ENCODE peak calls at places on chromosome 18, in seven cellular contexts. O is SIG-M5; F is SW 1271; Z is activated T-cell treated with anti-CD3 and anti-CD28 coated beads for 1 hour; L is DMS153; I is CD4-positive, alpha-beta T cell; E is T-helper 1 cell. Q is an unnamed sample.

GRCh38 chr18:56563568-56563967 is 74.8 kb downstream of the TXNL1 start:
- DNase-seq in Z (no peak), L (no peak), F (no peak), O (no peak), I (no peak), E (no peak), Q (no peak)

GRCh38 chr18:7748252-7749000 is 181.3 kb downstream of the PTPRM start:
- DNase-seq in Z (no peak), O (no peak), L (no peak), I (no peak), E (no peak), F (no peak), Q (no peak)

GRCh38 chr18:9612215-9612830 is 2.0 kb downstream of the PPP4R1 start:
- DNase-seq in I (peak), F (peak), E (peak), Z (peak), O (no peak), L (peak), Q (no peak)

GRCh38 chr18:6885992-6886823 is 156.7 kb downstream of the ARHGAP28 start:
- DNase-seq in Z (no peak), F (peak), L (no peak), E (no peak), O (no peak), I (no peak), Q (no peak)

GRCh38 chr18:35334821-35335220 is 9.4 kb downstream of the ZNF24 start:
- DNase-seq in O (no peak), F (no peak), L (no peak), E (no peak), Z (no peak), I (no peak), Q (no peak)

GRCh38 chr18:48605408-48605845 is 66.6 kb downstream of the CTIF start:
- DNase-seq in F (peak), O (no peak), I (no peak), L (no peak), E (no peak), Z (no peak), Q (peak)

GRCh38 chr18:66395671-66396218 is 208.1 kb downstream of the CDH19 start:
- DNase-seq in E (no peak), I (no peak), O (no peak), F (no peak), Z (no peak), L (no peak), Q (peak)

GRCh38 chr18:10526211-10526949 is 553 bp downstream of the NAPG start:
- DNase-seq in I (peak), F (no peak), Z (peak), L (no peak), O (no peak), E (peak), Q (peak)

GRCh38 chr18:331231-331771 is 63.5 kb upstream of the THOC1 start:
- DNase-seq in F (no peak), E (no peak), O (no peak), Z (no peak), L (no peak), I (no peak), Q (no peak)

GRCh38 chr18:55988537-55988936 is 400.5 kb upstream of the TCF4 start:
- DNase-seq in E (no peak), L (no peak), O (no peak), F (no peak), I (no peak), Z (no peak), Q (no peak)

GRCh38 chr18:51453594-51453993 is 256.1 kb upstream of the MEX3C start:
- DNase-seq in Z (no peak), E (no peak), F (no peak), I (no peak), O (no peak), L (no peak), Q (no peak)

GRCh38 chr18:75314117-75314516 is 103.5 kb downstream of the TSHZ1 start:
- DNase-seq in L (no peak), E (no peak), F (no peak), Z (no peak), O (no peak), I (no peak), Q (no peak)

GRCh38 chr18:62131305-62131909 is 55.4 kb downstream of the PIGN start:
- DNase-seq in I (peak), O (no peak), F (peak), L (no peak), E (peak), Z (peak), Q (no peak)

GRCh38 chr18:63844254-63844653 is 43.3 kb upstream of the SERPINB2 start:
- DNase-seq in I (no peak), Z (no peak), O (no peak), E (no peak), F (peak), L (no peak), Q (no peak)

GRCh38 chr18:71630686-71631085 is 913.5 kb downstream of the CBLN2 start:
- DNase-seq in E (no peak), I (no peak), F (no peak), Z (no peak), O (no peak), L (no peak), Q (no peak)

GRCh38 chr18:79496237-79496977 is 100.7 kb downstream of the NFATC1 start:
- DNase-seq in F (no peak), L (no peak), I (no peak), O (no peak), E (no peak), Z (no peak), Q (peak)

GRCh38 chr18:50662177-50662576 is 102.3 kb downstream of the MAPK4 start:
- DNase-seq in O (no peak), Z (no peak), F (no peak), I (no peak), E (no peak), L (no peak), Q (no peak)

GRCh38 chr18:22703883-22704626 is 229.1 kb upstream of the RBBP8 start:
- DNase-seq in F (peak), I (no peak), E (no peak), Z (no peak), L (peak), O (no peak), Q (no peak)

GRCh38 chr18:12569791-12570190 is 88.1 kb downstream of the SPIRE1 start:
- DNase-seq in Z (no peak), I (no peak), O (no peak), F (no peak), E (no peak), L (no peak), Q (no peak)

GRCh38 chr18:24011095-24011917 is 3.2 kb upstream of the TTC39C start:
- DNase-seq in F (no peak), Z (no peak), L (no peak), E (no peak), O (no peak), I (no peak), Q (no peak)

GRCh38 chr18:35458677-35459441 is 38.9 kb downstream of the INO80C start:
- DNase-seq in Z (no peak), L (no peak), F (peak), E (no peak), O (no peak), I (no peak), Q (peak)

GRCh38 chr18:48402953-48403352 is 6.2 kb downstream of the ZBTB7C start:
- DNase-seq in E (no peak), O (no peak), L (no peak), Z (no peak), I (no peak), F (no peak), Q (no peak)

GRCh38 chr18:60667016-60667415 is 294.4 kb upstream of the MC4R start:
- DNase-seq in I (no peak), Z (no peak), O (no peak), L (peak), F (no peak), E (no peak), Q (no peak)

GRCh38 chr18:72869786-72870185 is 2.0 kb upstream of the NETO1 start:
- DNase-seq in F (no peak), E (no peak), I (no peak), Z (no peak), L (no peak), O (no peak), Q (no peak)

GRCh38 chr18:38427234-38427633 is 861.6 kb upstream of the CELF4 start:
- DNase-seq in L (peak), E (no peak), O (no peak), F (no peak), Z (no peak), I (no peak), Q (no peak)

GRCh38 chr18:58758606-58759005 is 87.3 kb downstream of the MALT1 start:
- DNase-seq in F (no peak), L (no peak), E (no peak), O (no peak), Z (no peak), I (no peak), Q (no peak)

GRCh38 chr18:36129300-36130038 is at the start of the genes ELP2 and SLC39A6:
- DNase-seq in O (peak), I (peak), E (peak), F (peak), L (peak), Z (peak), Q (peak)

GRCh38 chr18:3088444-3088843 is 75.5 kb upstream of the LPIN2 start:
- DNase-seq in L (no peak), Z (no peak), F (no peak), E (no peak), I (no peak), O (no peak), Q (no peak)

GRCh38 chr18:78818495-78818894 is 161.1 kb upstream of the SALL3 start:
- DNase-seq in I (no peak), F (no peak), O (no peak), L (no peak), E (no peak), Z (no peak), Q (no peak)

GRCh38 chr18:512957-513356 is 12.5 kb upstream of the COLEC12 start:
- DNase-seq in O (no peak), Z (no peak), I (no peak), L (no peak), F (no peak), E (no peak), Q (no peak)

GRCh38 chr18:47604041-47604440 is 326.4 kb downstream of the SMAD2 start:
- DNase-seq in E (no peak), L (no peak), Z (no peak), O (no peak), F (no peak), I (no peak), Q (no peak)

GRCh38 chr18:60182223-60182622 is 190.4 kb downstream of the MC4R start:
- DNase-seq in I (no peak), L (no peak), O (no peak), E (no peak), F (no peak), Z (no peak), Q (no peak)

Q was measured in kidney.